ENCODE peak calls at places on chromosomes 5 and 9, in seven cellular contexts. One of them, this sample, is unnamed.

GRCh38 chr9:127129073-127129717 is 6.8 kb upstream of the ANGPTL2 start:
- DNase-seq in HCT116: no peak
- DNase-seq in HepG2: no peak
- DNase-seq in SK-N-SH: no peak
- DNase-seq in K562: no peak
- DNase-seq in H1: no peak
- DNase-seq in GM12878: no peak
- DNase-seq in this sample: no peak

GRCh38 chr5:141883184-141883947 is 5.2 kb upstream of the PCDH1 start:
- DNase-seq in K562: peak
- DNase-seq in GM12878: no peak
- DNase-seq in HCT116: no peak
- DNase-seq in SK-N-SH: peak
- DNase-seq in H1: peak
- DNase-seq in HepG2: no peak
- DNase-seq in this sample: no peak

GRCh38 chr9:7640205-7640604 is 159.4 kb downstream of the DMAC1 start:
- DNase-seq in SK-N-SH: no peak
- DNase-seq in HepG2: no peak
- DNase-seq in H1: no peak
- DNase-seq in GM12878: no peak
- DNase-seq in K562: no peak
- DNase-seq in HCT116: no peak
- DNase-seq in this sample: no peak

GRCh38 chr9:33307067-33307466 is 16.8 kb downstream of the NFX1 start:
- DNase-seq in HepG2: no peak
- DNase-seq in H1: no peak
- DNase-seq in HCT116: no peak
- DNase-seq in SK-N-SH: no peak
- DNase-seq in GM12878: no peak
- DNase-seq in K562: no peak
- DNase-seq in this sample: no peak

GRCh38 chr9:81083821-81084512 is 605.4 kb downstream of the TLE1 start:
- DNase-seq in HepG2: no peak
- DNase-seq in GM12878: no peak
- DNase-seq in K562: no peak
- DNase-seq in HCT116: no peak
- DNase-seq in SK-N-SH: peak
- DNase-seq in H1: no peak
- DNase-seq in this sample: no peak

GRCh38 chr9:4879098-4879497 is 86.4 kb downstream of the RCL1 start:
- DNase-seq in H1: no peak
- DNase-seq in SK-N-SH: no peak
- DNase-seq in GM12878: no peak
- DNase-seq in HCT116: no peak
- DNase-seq in K562: no peak
- DNase-seq in HepG2: no peak
- DNase-seq in this sample: no peak

GRCh38 chr9:120893585-120893857 is 16.5 kb upstream of the PHF19 start:
- DNase-seq in HCT116: no peak
- DNase-seq in GM12878: no peak
- DNase-seq in K562: peak
- DNase-seq in SK-N-SH: no peak
- DNase-seq in H1: no peak
- DNase-seq in HepG2: no peak
- DNase-seq in this sample: no peak

GRCh38 chr9:98774746-98775145 is 21.6 kb downstream of the ANKS6 start:
- DNase-seq in SK-N-SH: peak
- DNase-seq in HepG2: no peak
- DNase-seq in HCT116: no peak
- DNase-seq in GM12878: no peak
- DNase-seq in K562: peak
- DNase-seq in H1: peak
- DNase-seq in this sample: no peak

GRCh38 chr5:73436535-73437125 is 11.9 kb downstream of the FOXD1 start:
- DNase-seq in SK-N-SH: peak
- DNase-seq in GM12878: no peak
- DNase-seq in H1: peak
- DNase-seq in K562: no peak
- DNase-seq in HCT116: no peak
- DNase-seq in HepG2: no peak
- DNase-seq in this sample: no peak

GRCh38 chr5:57191986-57192385 is 18.1 kb downstream of the GPBP1 start:
- DNase-seq in H1: no peak
- DNase-seq in GM12878: no peak
- DNase-seq in K562: no peak
- DNase-seq in HCT116: no peak
- DNase-seq in SK-N-SH: no peak
- DNase-seq in HepG2: no peak
- DNase-seq in this sample: no peak

GRCh38 chr5:57194653-57195052 is 20.8 kb downstream of the GPBP1 start:
- DNase-seq in GM12878: no peak
- DNase-seq in K562: no peak
- DNase-seq in H1: no peak
- DNase-seq in HCT116: no peak
- DNase-seq in SK-N-SH: no peak
- DNase-seq in HepG2: no peak
- DNase-seq in this sample: no peak

GRCh38 chr5:57193757-57194413 is 20.0 kb downstream of the GPBP1 start:
- DNase-seq in SK-N-SH: no peak
- DNase-seq in HCT116: no peak
- DNase-seq in K562: no peak
- DNase-seq in HepG2: no peak
- DNase-seq in H1: no peak
- DNase-seq in GM12878: no peak
- DNase-seq in this sample: no peak

GRCh38 chr5:57190593-57190992 is 16.7 kb downstream of the GPBP1 start:
- DNase-seq in K562: no peak
- DNase-seq in HCT116: no peak
- DNase-seq in HepG2: no peak
- DNase-seq in GM12878: no peak
- DNase-seq in SK-N-SH: no peak
- DNase-seq in H1: peak
- DNase-seq in this sample: no peak

GRCh38 chr5:57191163-57191562 is 17.3 kb downstream of the GPBP1 start:
- DNase-seq in SK-N-SH: no peak
- DNase-seq in HCT116: no peak
- DNase-seq in HepG2: no peak
- DNase-seq in K562: no peak
- DNase-seq in GM12878: no peak
- DNase-seq in H1: peak
- DNase-seq in this sample: no peak
- TF ChIP-seq JUND in SK-N-SH: no peak
- TF ChIP-seq JUND in HCT116: no peak
- TF ChIP-seq JUND in HepG2: no peak
- TF ChIP-seq JUND in K562: no peak
- TF ChIP-seq JUND in GM12878: no peak
- TF ChIP-seq JUND in H1: no peak
- TF ChIP-seq JUND in this sample: no peak

DNA sequence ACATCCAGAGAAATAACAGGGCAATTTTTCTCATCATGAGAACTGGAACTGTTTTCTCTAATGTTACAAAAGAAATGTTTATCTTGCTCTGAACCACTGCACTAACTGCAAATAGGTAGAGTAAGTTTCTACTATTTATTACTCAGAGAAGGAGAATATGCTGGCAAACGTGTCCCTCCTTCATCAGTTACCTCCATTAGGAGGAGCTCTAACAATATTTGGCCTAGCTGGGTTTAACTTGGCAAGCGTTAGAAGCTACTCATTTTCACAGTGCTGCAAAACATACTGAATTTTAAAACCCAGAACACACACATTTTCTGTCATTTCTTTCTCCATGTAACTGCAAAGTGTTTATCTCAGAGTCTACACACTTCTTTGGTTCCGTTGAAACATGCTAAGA is 101.0 kb upstream of the GABRG2 start:
- DNase-seq in HCT116: no peak
- DNase-seq in HepG2: peak
- DNase-seq in SK-N-SH: peak
- DNase-seq in H1: no peak
- DNase-seq in K562: no peak
- DNase-seq in GM12878: no peak
- DNase-seq in this sample: peak
- TF ChIP-seq JUND in HCT116: no peak
- TF ChIP-seq JUND in HepG2: no peak
- TF ChIP-seq JUND in SK-N-SH: no peak
- TF ChIP-seq JUND in H1: no peak
- TF ChIP-seq JUND in K562: no peak
- TF ChIP-seq JUND in GM12878: no peak
- TF ChIP-seq JUND in this sample: no peak

GRCh38 chr9:110444911-110445310 is 107.2 kb upstream of the TXNDC8 start:
- DNase-seq in HCT116: no peak
- DNase-seq in H1: no peak
- DNase-seq in HepG2: no peak
- DNase-seq in SK-N-SH: no peak
- DNase-seq in GM12878: no peak
- DNase-seq in K562: no peak
- DNase-seq in this sample: no peak
- TF ChIP-seq JUND in HCT116: no peak
- TF ChIP-seq JUND in H1: no peak
- TF ChIP-seq JUND in HepG2: no peak
- TF ChIP-seq JUND in SK-N-SH: no peak
- TF ChIP-seq JUND in GM12878: no peak
- TF ChIP-seq JUND in K562: no peak
- TF ChIP-seq JUND in this sample: no peak

DNA sequence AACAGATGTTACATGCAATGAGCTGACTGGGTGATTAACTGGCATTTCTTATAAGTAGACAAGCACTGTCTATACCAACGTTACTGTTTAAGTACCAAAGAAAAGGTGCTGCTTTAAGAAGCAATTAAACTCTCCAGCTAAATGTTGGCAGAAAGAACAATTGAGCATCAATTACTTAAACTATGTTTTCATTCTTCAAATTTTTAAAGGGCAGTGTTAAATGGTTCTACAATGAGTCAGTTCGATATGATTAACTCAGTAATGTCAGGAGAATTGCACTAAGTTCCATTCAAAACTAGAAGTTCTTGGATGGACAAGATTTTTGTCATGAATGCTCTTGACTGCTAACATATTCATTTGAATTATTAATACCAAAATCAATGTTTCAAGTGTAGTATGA is 593.7 kb downstream of the DNAH5 start:
- DNase-seq in HCT116: no peak
- DNase-seq in GM12878: no peak
- DNase-seq in SK-N-SH: no peak
- DNase-seq in HepG2: no peak
- DNase-seq in K562: no peak
- DNase-seq in H1: no peak
- DNase-seq in this sample: no peak
- TF ChIP-seq JUND in HCT116: no peak
- TF ChIP-seq JUND in GM12878: no peak
- TF ChIP-seq JUND in SK-N-SH: no peak
- TF ChIP-seq JUND in HepG2: no peak
- TF ChIP-seq JUND in K562: no peak
- TF ChIP-seq JUND in H1: no peak
- TF ChIP-seq JUND in this sample: no peak

GRCh38 chr9:135958485-135958884 is 2.7 kb downstream of the UBAC1 start:
- DNase-seq in K562: no peak
- DNase-seq in H1: no peak
- DNase-seq in HCT116: no peak
- DNase-seq in HepG2: no peak
- DNase-seq in GM12878: no peak
- DNase-seq in SK-N-SH: no peak
- DNase-seq in this sample: no peak
- TF ChIP-seq JUND in K562: no peak
- TF ChIP-seq JUND in H1: no peak
- TF ChIP-seq JUND in HCT116: no peak
- TF ChIP-seq JUND in HepG2: no peak
- TF ChIP-seq JUND in GM12878: no peak
- TF ChIP-seq JUND in SK-N-SH: no peak
- TF ChIP-seq JUND in this sample: no peak

GRCh38 chr5:53291528-53291927 is 182.0 kb upstream of the MOCS2 start:
- DNase-seq in HCT116: no peak
- DNase-seq in SK-N-SH: no peak
- DNase-seq in K562: no peak
- DNase-seq in H1: no peak
- DNase-seq in HepG2: no peak
- DNase-seq in GM12878: no peak
- DNase-seq in this sample: no peak
- TF ChIP-seq JUND in HCT116: no peak
- TF ChIP-seq JUND in SK-N-SH: no peak
- TF ChIP-seq JUND in K562: no peak
- TF ChIP-seq JUND in H1: no peak
- TF ChIP-seq JUND in HepG2: no peak
- TF ChIP-seq JUND in GM12878: no peak
- TF ChIP-seq JUND in this sample: no peak

DNA sequence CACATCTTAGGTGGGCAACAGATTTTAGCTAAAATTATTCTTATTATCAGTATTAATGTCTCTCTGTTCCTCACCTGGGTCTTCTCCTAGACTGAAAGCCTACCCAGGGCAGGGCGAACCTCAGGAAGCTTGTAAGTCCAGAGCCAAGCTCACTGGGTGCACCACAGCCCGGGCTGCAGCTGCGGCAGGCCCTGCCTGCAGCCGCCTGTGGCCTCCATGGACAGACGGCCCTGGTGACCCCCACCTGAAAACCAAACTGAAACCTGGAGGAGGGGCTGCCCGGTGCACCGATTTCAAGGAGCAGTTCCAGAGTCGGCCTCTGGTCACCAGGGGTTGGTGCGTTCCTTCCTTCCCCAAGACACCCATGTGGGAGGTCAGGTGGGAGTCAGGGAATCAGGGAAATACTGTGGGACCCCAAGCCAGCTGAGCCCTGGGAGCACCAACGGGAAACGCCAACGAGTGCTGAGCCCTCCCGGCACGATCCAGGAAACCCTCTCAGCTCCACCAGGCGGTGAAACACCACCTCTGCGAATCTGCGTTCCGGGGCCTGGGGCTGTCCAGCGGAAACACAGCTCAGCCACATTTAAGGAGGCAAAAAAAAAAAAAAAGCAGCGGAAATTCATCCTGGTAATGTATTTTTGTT is 68.6 kb upstream of the PPP1R26 start:
- DNase-seq in HCT116: no peak
- DNase-seq in K562: no peak
- DNase-seq in GM12878: no peak
- DNase-seq in HepG2: peak
- DNase-seq in H1: peak
- DNase-seq in SK-N-SH: peak
- DNase-seq in this sample: no peak
- TF ChIP-seq JUND in HCT116: no peak
- TF ChIP-seq JUND in K562: no peak
- TF ChIP-seq JUND in GM12878: no peak
- TF ChIP-seq JUND in HepG2: no peak
- TF ChIP-seq JUND in H1: no peak
- TF ChIP-seq JUND in SK-N-SH: no peak
- TF ChIP-seq JUND in this sample: no peak

GRCh38 chr5:166772770-166773169 is 1518.7 kb upstream of the WWC1 start:
- DNase-seq in H1: no peak
- DNase-seq in HCT116: no peak
- DNase-seq in SK-N-SH: no peak
- DNase-seq in K562: no peak
- DNase-seq in HepG2: no peak
- DNase-seq in GM12878: no peak
- DNase-seq in this sample: no peak
- TF ChIP-seq JUND in H1: no peak
- TF ChIP-seq JUND in HCT116: no peak
- TF ChIP-seq JUND in SK-N-SH: no peak
- TF ChIP-seq JUND in K562: no peak
- TF ChIP-seq JUND in HepG2: no peak
- TF ChIP-seq JUND in GM12878: no peak
- TF ChIP-seq JUND in this sample: no peak

GRCh38 chr5:126508251-126508961 is 85.2 kb downstream of the GRAMD2B start:
- DNase-seq in GM12878: no peak
- DNase-seq in K562: no peak
- DNase-seq in HCT116: no peak
- DNase-seq in H1: no peak
- DNase-seq in SK-N-SH: no peak
- DNase-seq in HepG2: no peak
- DNase-seq in this sample: no peak
- TF ChIP-seq JUND in GM12878: no peak
- TF ChIP-seq JUND in K562: no peak
- TF ChIP-seq JUND in HCT116: no peak
- TF ChIP-seq JUND in H1: no peak
- TF ChIP-seq JUND in SK-N-SH: no peak
- TF ChIP-seq JUND in HepG2: no peak
- TF ChIP-seq JUND in this sample: no peak